ENCODE peak calls at places on chromosomes 5 and 9, in nine cellular contexts. D is globus pallidus, O is pons, Z is cerebellum, C is foreskin fibroblast, K is T-helper 1 cell, F is germinal center, J is GM04504, V is mucosa of descending colon. A is an unnamed sample.

GRCh38 chr5:79416499-79416898 is 97.4 kb downstream of the HOMER1 start:
- DNase-seq in D (peak), O (peak), Z (no peak), C (peak), K (peak), F (peak), J (no peak), V (peak), A (no peak)

GRCh38 chr5:80761966-80762365 is 107.2 kb upstream of the DHFR start:
- DNase-seq in D (no peak), O (no peak), Z (no peak), C (peak), K (no peak), F (no peak), J (no peak), V (no peak), A (no peak)

GRCh38 chr5:6905423-6905822 is 192.2 kb downstream of the TENT4A start:
- DNase-seq in D (no peak), O (no peak), Z (no peak), C (no peak), K (no peak), F (no peak), J (no peak), V (no peak), A (no peak)

GRCh38 chr5:80346055-80346454 is 26.3 kb downstream of the SPZ1 start:
- DNase-seq in D (peak), O (peak), Z (no peak), C (peak), K (peak), F (peak), J (no peak), V (peak), A (no peak)

GRCh38 chr5:3601929-3602712 is 6.5 kb downstream of the IRX1 start:
- DNase-seq in D (no peak), O (no peak), Z (no peak), C (no peak), K (no peak), F (no peak), J (no peak), V (no peak), A (no peak)

GRCh38 chr5:7849531-7850240 is 1.2 kb downstream of the CFAP90 start:
- DNase-seq in D (no peak), O (no peak), Z (peak), C (peak), K (no peak), F (no peak), J (no peak), V (peak), A (no peak)

GRCh38 chr9:33320568-33321261 is 30.4 kb downstream of the NFX1 start:
- DNase-seq in D (no peak), O (no peak), Z (no peak), C (peak), K (no peak), F (no peak), J (peak), V (no peak), A (no peak)

GRCh38 chr9:88025411-88026132 is 51.2 kb upstream of the CDK20 start:
- DNase-seq in D (no peak), O (no peak), Z (no peak), C (no peak), K (no peak), F (no peak), J (no peak), V (no peak), A (no peak)

GRCh38 chr5:172611913-172612312 is 29.1 kb upstream of the NEURL1B start:
- DNase-seq in D (no peak), O (no peak), Z (no peak), C (no peak), K (no peak), F (no peak), J (no peak), V (no peak), A (no peak)

GRCh38 chr5:5040712-5041111 is 99.4 kb upstream of the ADAMTS16 start:
- DNase-seq in D (no peak), O (no peak), Z (no peak), C (no peak), K (no peak), F (no peak), J (no peak), V (no peak), A (no peak)

GRCh38 chr9:31032206-31032605 is 1352.2 kb upstream of the ACO1 start:
- DNase-seq in D (no peak), O (no peak), Z (no peak), C (no peak), K (no peak), F (no peak), J (no peak), V (no peak), A (peak)

GRCh38 chr5:59390074-59390659 is 503.4 kb downstream of the PDE4D start:
- DNase-seq in D (no peak), O (peak), Z (no peak), C (peak), K (no peak), F (no peak), J (peak), V (peak), A (no peak)

GRCh38 chr9:22208846-22209585 is 199.9 kb upstream of the CDKN2B start:
- DNase-seq in D (no peak), O (no peak), Z (no peak), C (peak), K (peak), F (no peak), J (no peak), V (no peak), A (no peak)

GRCh38 chr5:39547548-39548154 is 122.9 kb upstream of the DAB2 start:
- DNase-seq in D (peak), O (peak), Z (peak), C (peak), K (peak), F (peak), J (peak), V (peak), A (peak)

GRCh38 chr5:155735388-155735787 is 591.6 kb upstream of the SGCD start:
- DNase-seq in D (no peak), O (no peak), Z (no peak), C (no peak), K (no peak), F (no peak), J (no peak), V (no peak), A (no peak)

GRCh38 chr9:113585555-113585954 is 122.0 kb downstream of the RGS3 start:
- DNase-seq in D (no peak), O (no peak), Z (no peak), C (no peak), K (no peak), F (no peak), J (no peak), V (no peak), A (no peak)

GRCh38 chr5:1325191-1325741 is 19.6 kb downstream of the CLPTM1L start:
- DNase-seq in D (no peak), O (no peak), Z (no peak), C (no peak), K (no peak), F (no peak), J (no peak), V (no peak), A (no peak)

GRCh38 chr5:17001418-17001817 is 65.3 kb upstream of the MYO10 start:
- DNase-seq in D (no peak), O (no peak), Z (no peak), C (peak), K (no peak), F (no peak), J (no peak), V (no peak), A (no peak)

GRCh38 chr5:154097031-154097430 is 58.3 kb downstream of the MFAP3 start:
- DNase-seq in D (no peak), O (no peak), Z (no peak), C (no peak), K (no peak), F (no peak), J (no peak), V (peak), A (no peak)

GRCh38 chr5:147818290-147818689 is 13.2 kb downstream of the SPINK1 start:
- DNase-seq in D (no peak), O (peak), Z (no peak), C (no peak), K (no peak), F (no peak), J (no peak), V (no peak), A (no peak)

GRCh38 chr9:109264865-109265532 is 55.9 kb downstream of the EPB41L4B start:
- DNase-seq in D (no peak), O (no peak), Z (no peak), C (no peak), K (no peak), F (no peak), J (no peak), V (peak), A (no peak)

GRCh38 chr5:83306572-83307241 is 164.8 kb upstream of the VCAN start:
- DNase-seq in D (peak), O (peak), Z (no peak), C (peak), K (peak), F (peak), J (peak), V (peak), A (no peak)

GRCh38 chr5:9440517-9440916 is 105.4 kb downstream of the SEMA5A start:
- DNase-seq in D (no peak), O (no peak), Z (no peak), C (peak), K (no peak), F (no peak), J (no peak), V (no peak), A (no peak)

GRCh38 chr5:1800470-1801060 is 642 bp upstream of the NDUFS6 start:
- DNase-seq in D (peak), O (peak), Z (peak), C (peak), K (no peak), F (peak), J (no peak), V (peak), A (no peak)

GRCh38 chr9:94798201-94798600 is 71.7 kb downstream of the AOPEP start:
- DNase-seq in D (no peak), O (no peak), Z (no peak), C (no peak), K (no peak), F (no peak), J (no peak), V (no peak), A (no peak)

GRCh38 chr5:3010301-3010952 is 258.9 kb upstream of the IRX2 start:
- DNase-seq in D (no peak), O (no peak), Z (no peak), C (no peak), K (no peak), F (no peak), J (no peak), V (no peak), A (no peak)

GRCh38 chr9:95626341-95626740 is 109.6 kb upstream of the PTCH1 start:
- DNase-seq in D (no peak), O (no peak), Z (no peak), C (no peak), K (no peak), F (no peak), J (no peak), V (no peak), A (no peak)

GRCh38 chr5:1641041-1641440 is 117.3 kb upstream of the LPCAT1 start:
- DNase-seq in D (no peak), O (no peak), Z (no peak), C (no peak), K (no peak), F (no peak), J (no peak), V (no peak), A (no peak)

GRCh38 chr9:106874031-106874430 is 11.1 kb downstream of the ZNF462 start:
- DNase-seq in D (peak), O (peak), Z (no peak), C (no peak), K (no peak), F (no peak), J (no peak), V (no peak), A (no peak)